ENCODE peak calls at places on chromosomes 11 and 22, in five cellular contexts. One of them, this sample, is unnamed.

GRCh38 chr22:27461470-27461869 is 340.1 kb downstream of the MN1 start:
- DNase-seq in cardiac fibroblast: peak
- DNase-seq in BJ: peak
- DNase-seq in glutamatergic neuron: no peak
- DNase-seq in activated B cell treated with CpG ODN at 0.5 μM for 24 hours: no peak
- DNase-seq in this sample: no peak

GRCh38 chr22:46150615-46151423 is 493 bp downstream of the PPARA start:
- DNase-seq in BJ: no peak
- DNase-seq in glutamatergic neuron: peak
- DNase-seq in cardiac fibroblast: peak
- DNase-seq in activated B cell treated with CpG ODN at 0.5 μM for 24 hours: peak
- DNase-seq in this sample: peak

GRCh38 chr11:63246045-63246444 is 2.6 kb upstream of the SLC22A25 start:
- DNase-seq in BJ: no peak
- DNase-seq in glutamatergic neuron: no peak
- DNase-seq in cardiac fibroblast: no peak
- DNase-seq in activated B cell treated with CpG ODN at 0.5 μM for 24 hours: no peak
- DNase-seq in this sample: no peak

GRCh38 chr22:16962501-16962900 is 45.5 kb downstream of the GAB4 start:
- DNase-seq in cardiac fibroblast: no peak
- DNase-seq in activated B cell treated with CpG ODN at 0.5 μM for 24 hours: no peak
- DNase-seq in glutamatergic neuron: no peak
- DNase-seq in BJ: no peak
- DNase-seq in this sample: no peak

GRCh38 chr11:73913472-73913871 is 36.7 kb downstream of the PAAF1 start:
- DNase-seq in cardiac fibroblast: no peak
- DNase-seq in activated B cell treated with CpG ODN at 0.5 μM for 24 hours: no peak
- DNase-seq in BJ: no peak
- DNase-seq in glutamatergic neuron: no peak
- DNase-seq in this sample: no peak

GRCh38 chr22:37824674-37825641 is 1.8 kb downstream of the GALR3 start:
- DNase-seq in cardiac fibroblast: no peak
- DNase-seq in BJ: no peak
- DNase-seq in activated B cell treated with CpG ODN at 0.5 μM for 24 hours: no peak
- DNase-seq in glutamatergic neuron: peak
- DNase-seq in this sample: peak

GRCh38 chr11:88179141-88179540 is 3.9 kb upstream of the RAB38 start:
- DNase-seq in cardiac fibroblast: no peak
- DNase-seq in glutamatergic neuron: no peak
- DNase-seq in BJ: no peak
- DNase-seq in activated B cell treated with CpG ODN at 0.5 μM for 24 hours: no peak
- DNase-seq in this sample: no peak

GRCh38 chr11:128530119-128531091 is 57.0 kb downstream of the ETS1 start:
- DNase-seq in activated B cell treated with CpG ODN at 0.5 μM for 24 hours: no peak
- DNase-seq in cardiac fibroblast: peak
- DNase-seq in BJ: peak
- DNase-seq in glutamatergic neuron: no peak
- DNase-seq in this sample: no peak

GRCh38 chr22:42060489-42060888 is 10.1 kb downstream of the NAGA start:
- DNase-seq in BJ: no peak
- DNase-seq in activated B cell treated with CpG ODN at 0.5 μM for 24 hours: no peak
- DNase-seq in glutamatergic neuron: no peak
- DNase-seq in cardiac fibroblast: no peak
- DNase-seq in this sample: peak

GRCh38 chr11:18721576-18722292 is 4.3 kb downstream of the IGSF22 start:
- DNase-seq in activated B cell treated with CpG ODN at 0.5 μM for 24 hours: peak
- DNase-seq in cardiac fibroblast: peak
- DNase-seq in BJ: no peak
- DNase-seq in glutamatergic neuron: peak
- DNase-seq in this sample: peak

GRCh38 chr11:70712471-70712870 is 314.1 kb downstream of the CTTN start:
- DNase-seq in cardiac fibroblast: no peak
- DNase-seq in BJ: no peak
- DNase-seq in glutamatergic neuron: no peak
- DNase-seq in activated B cell treated with CpG ODN at 0.5 μM for 24 hours: no peak
- DNase-seq in this sample: no peak

GRCh38 chr11:74679513-74679865 is 51.7 kb downstream of the CHRDL2 start:
- DNase-seq in activated B cell treated with CpG ODN at 0.5 μM for 24 hours: peak
- DNase-seq in glutamatergic neuron: no peak
- DNase-seq in BJ: no peak
- DNase-seq in cardiac fibroblast: no peak
- DNase-seq in this sample: no peak

GRCh38 chr11:72233773-72234513 is 9.4 kb downstream of the INPPL1 start:
- DNase-seq in cardiac fibroblast: no peak
- DNase-seq in activated B cell treated with CpG ODN at 0.5 μM for 24 hours: no peak
- DNase-seq in BJ: no peak
- DNase-seq in glutamatergic neuron: no peak
- DNase-seq in this sample: no peak

DNA sequence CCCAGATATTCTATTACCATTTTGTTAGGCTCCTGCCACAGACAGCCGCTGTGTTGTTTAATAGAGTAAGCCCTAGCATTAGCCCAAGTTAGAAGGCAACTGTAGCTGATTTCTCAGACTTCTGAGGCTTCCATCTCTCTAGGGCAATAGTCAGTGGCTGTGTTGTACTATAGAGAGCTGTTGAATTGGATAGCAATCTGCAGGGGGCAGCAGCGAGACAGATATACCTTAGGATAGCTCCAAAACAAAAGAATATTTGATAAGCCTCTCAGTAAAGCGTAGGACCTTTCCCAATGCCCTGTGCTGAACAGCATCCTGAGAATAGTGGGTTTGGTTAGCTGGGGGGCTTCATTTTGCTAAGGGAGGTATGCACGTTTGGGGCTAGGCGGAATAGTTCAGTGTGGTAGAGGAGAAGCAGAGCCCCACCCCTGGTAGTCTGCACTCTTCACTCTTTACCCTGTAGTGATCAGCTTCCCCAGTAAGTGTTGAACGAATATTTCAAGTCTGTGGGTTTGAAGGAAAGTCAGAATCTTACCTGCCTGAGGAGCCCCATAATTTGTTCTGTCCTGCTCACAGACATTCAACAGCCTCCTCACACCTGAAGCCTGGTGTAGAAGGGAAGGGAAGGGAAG is 515.1 kb downstream of the INSC start:
- DNase-seq in BJ: no peak
- DNase-seq in glutamatergic neuron: peak
- DNase-seq in cardiac fibroblast: no peak
- DNase-seq in activated B cell treated with CpG ODN at 0.5 μM for 24 hours: no peak
- DNase-seq in this sample: no peak
- TF ChIP-seq CTCF in BJ: no peak
- TF ChIP-seq CTCF in glutamatergic neuron: peak
- TF ChIP-seq CTCF in cardiac fibroblast: peak
- TF ChIP-seq CTCF in activated B cell treated with CpG ODN at 0.5 μM for 24 hours: no peak
- TF ChIP-seq CTCF in this sample: peak

GRCh38 chr11:112346586-112346985 is 85.9 kb upstream of the PLET1 start:
- DNase-seq in cardiac fibroblast: no peak
- DNase-seq in glutamatergic neuron: no peak
- DNase-seq in activated B cell treated with CpG ODN at 0.5 μM for 24 hours: no peak
- DNase-seq in BJ: no peak
- DNase-seq in this sample: no peak

GRCh38 chr11:112343368-112344039 is 82.8 kb upstream of the PLET1 start:
- DNase-seq in cardiac fibroblast: peak
- DNase-seq in activated B cell treated with CpG ODN at 0.5 μM for 24 hours: no peak
- DNase-seq in BJ: no peak
- DNase-seq in glutamatergic neuron: no peak
- DNase-seq in this sample: no peak

GRCh38 chr11:112344040-112344413 is 83.4 kb upstream of the PLET1 start:
- DNase-seq in glutamatergic neuron: no peak
- DNase-seq in activated B cell treated with CpG ODN at 0.5 μM for 24 hours: no peak
- DNase-seq in BJ: no peak
- DNase-seq in cardiac fibroblast: no peak
- DNase-seq in this sample: no peak

GRCh38 chr11:112345166-112345565 is 84.5 kb upstream of the PLET1 start:
- DNase-seq in glutamatergic neuron: no peak
- DNase-seq in cardiac fibroblast: no peak
- DNase-seq in BJ: no peak
- DNase-seq in activated B cell treated with CpG ODN at 0.5 μM for 24 hours: no peak
- DNase-seq in this sample: no peak

GRCh38 chr11:112345708-112346107 is 85.0 kb upstream of the PLET1 start:
- DNase-seq in glutamatergic neuron: peak
- DNase-seq in BJ: no peak
- DNase-seq in activated B cell treated with CpG ODN at 0.5 μM for 24 hours: no peak
- DNase-seq in cardiac fibroblast: no peak
- DNase-seq in this sample: no peak
- TF ChIP-seq CTCF in glutamatergic neuron: no peak
- TF ChIP-seq CTCF in BJ: peak
- TF ChIP-seq CTCF in activated B cell treated with CpG ODN at 0.5 μM for 24 hours: no peak
- TF ChIP-seq CTCF in cardiac fibroblast: no peak
- TF ChIP-seq CTCF in this sample: peak

GRCh38 chr11:24142062-24142461 is 354.8 kb upstream of the LUZP2 start:
- DNase-seq in glutamatergic neuron: no peak
- DNase-seq in cardiac fibroblast: no peak
- DNase-seq in BJ: no peak
- DNase-seq in activated B cell treated with CpG ODN at 0.5 μM for 24 hours: no peak
- DNase-seq in this sample: no peak
- TF ChIP-seq CTCF in glutamatergic neuron: no peak
- TF ChIP-seq CTCF in cardiac fibroblast: no peak
- TF ChIP-seq CTCF in BJ: no peak
- TF ChIP-seq CTCF in activated B cell treated with CpG ODN at 0.5 μM for 24 hours: no peak
- TF ChIP-seq CTCF in this sample: peak

GRCh38 chr11:44894217-44894617 is 56.5 kb downstream of the TP53I11 start:
- DNase-seq in activated B cell treated with CpG ODN at 0.5 μM for 24 hours: no peak
- DNase-seq in BJ: no peak
- DNase-seq in cardiac fibroblast: peak
- DNase-seq in glutamatergic neuron: peak
- DNase-seq in this sample: no peak
- TF ChIP-seq CTCF in activated B cell treated with CpG ODN at 0.5 μM for 24 hours: no peak
- TF ChIP-seq CTCF in BJ: peak
- TF ChIP-seq CTCF in cardiac fibroblast: peak
- TF ChIP-seq CTCF in glutamatergic neuron: peak
- TF ChIP-seq CTCF in this sample: peak

DNA sequence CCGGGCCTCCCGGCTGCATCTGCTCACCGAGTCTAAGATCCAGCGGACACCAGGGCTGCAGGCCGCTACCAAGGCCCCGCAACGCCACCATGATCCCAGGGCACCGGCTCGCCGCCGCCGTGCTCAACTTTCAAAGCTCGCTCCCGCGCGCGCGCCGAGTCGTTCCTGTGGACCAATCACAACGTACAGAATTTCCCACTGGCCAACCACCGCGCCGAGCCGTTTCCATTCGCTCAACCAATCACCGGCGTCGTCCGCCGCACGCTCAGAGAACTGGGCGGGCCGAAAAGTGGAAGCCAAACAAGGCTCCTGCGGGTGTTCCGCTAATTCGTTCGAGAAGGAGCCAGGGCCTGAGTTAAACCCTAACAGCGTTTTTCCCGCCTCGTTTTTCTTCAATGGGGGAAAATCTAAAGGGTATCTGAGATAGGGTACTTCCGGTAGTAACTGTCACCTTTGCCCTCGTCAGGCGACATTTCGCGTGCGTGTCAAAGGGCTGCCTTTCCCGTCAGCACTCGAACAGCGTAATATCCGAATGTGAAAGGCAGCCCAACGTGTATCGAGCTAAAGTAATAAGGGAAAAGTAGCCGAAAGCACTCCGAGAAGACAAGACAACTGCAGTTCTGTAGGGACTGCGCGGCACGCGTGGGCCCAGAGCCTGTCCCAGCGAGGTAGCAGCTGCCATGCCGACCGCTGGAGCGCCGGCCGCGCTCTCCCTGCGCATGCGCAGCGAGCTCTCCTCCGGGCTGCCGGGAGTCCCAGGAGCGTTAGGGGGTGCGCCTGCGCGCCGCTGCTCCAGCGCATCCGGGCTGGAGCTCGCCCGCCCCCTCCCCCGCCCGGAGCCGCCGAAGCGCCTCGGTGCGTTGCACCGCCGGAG is at the start of the genes NCAPD3 and VPS26B:
- DNase-seq in cardiac fibroblast: peak
- DNase-seq in BJ: peak
- DNase-seq in glutamatergic neuron: peak
- DNase-seq in activated B cell treated with CpG ODN at 0.5 μM for 24 hours: peak
- DNase-seq in this sample: peak
- TF ChIP-seq CTCF in cardiac fibroblast: no peak
- TF ChIP-seq CTCF in BJ: no peak
- TF ChIP-seq CTCF in glutamatergic neuron: no peak
- TF ChIP-seq CTCF in activated B cell treated with CpG ODN at 0.5 μM for 24 hours: no peak
- TF ChIP-seq CTCF in this sample: no peak

This sample was measured in chondrocyte.